ENCODE peak calls at places on chromosome 20, in five cellular contexts. H is CD4-positive, alpha-beta T cell; B is dorsolateral prefrontal cortex; I is PC-9; E is pancreas. N is an unnamed sample.

GRCh38 chr20:41054463-41055230 is 26.0 kb downstream of the TOP1 start:
- DNase-seq in H (no peak), B (no peak), I (no peak), E (no peak), N (no peak)

GRCh38 chr20:45407067-45407745 is 883 bp upstream of the DBNDD2 start:
- DNase-seq in H (no peak), B (peak), I (peak), E (no peak), N (peak)

GRCh38 chr20:61588356-61589054 is 336.4 kb downstream of the CDH4 start:
- DNase-seq in H (no peak), B (no peak), I (no peak), E (no peak), N (no peak)

GRCh38 chr20:19901226-19901625 is 115.9 kb upstream of the NAA20 start:
- DNase-seq in H (no peak), B (no peak), I (no peak), E (no peak), N (no peak)

GRCh38 chr20:2093200-2093781 is 8.3 kb upstream of the STK35 start:
- DNase-seq in H (no peak), B (no peak), I (peak), E (no peak), N (peak)

GRCh38 chr20:11178946-11179654 is 505.3 kb upstream of the JAG1 start:
- DNase-seq in H (no peak), B (no peak), I (peak), E (no peak), N (peak)

GRCh38 chr20:44208770-44209169 is 1.8 kb downstream of the OSER1 start:
- DNase-seq in H (no peak), B (no peak), I (no peak), E (no peak), N (no peak)

GRCh38 chr20:37385659-37386504 is 39.9 kb downstream of the SRC start:
- DNase-seq in H (no peak), B (no peak), I (no peak), E (no peak), N (no peak)

GRCh38 chr20:50273601-50274491 is 83.2 kb downstream of the CEBPB start:
- DNase-seq in H (no peak), B (no peak), I (no peak), E (no peak), N (no peak)

GRCh38 chr20:64119301-64119680 is 11.9 kb upstream of the NPBWR2 start:
- DNase-seq in H (no peak), B (no peak), I (no peak), E (no peak), N (no peak)

GRCh38 chr20:38109025-38109541 is 56.0 kb downstream of the TGM2 start:
- DNase-seq in H (no peak), B (no peak), I (no peak), E (no peak), N (no peak)

GRCh38 chr20:1805816-1806215 is 89.4 kb upstream of the SIRPA start:
- DNase-seq in H (no peak), B (no peak), I (no peak), E (no peak), N (no peak)

GRCh38 chr20:9617940-9618339 is 103.5 kb downstream of the LAMP5 start:
- DNase-seq in H (no peak), B (peak), I (peak), E (peak), N (peak)

GRCh38 chr20:44728835-44729342 is 13.7 kb downstream of the CCN5 start:
- DNase-seq in H (no peak), B (no peak), I (peak), E (peak), N (peak)

GRCh38 chr20:43949741-43950618 is 35.3 kb downstream of the TOX2 start:
- DNase-seq in H (peak), B (no peak), I (peak), E (no peak), N (no peak)

GRCh38 chr20:36777152-36777551 is 3.6 kb upstream of the DSN1 start:
- DNase-seq in H (no peak), B (no peak), I (no peak), E (no peak), N (no peak)

GRCh38 chr20:32977281-32978008 is 26.8 kb downstream of the SUN5 start:
- DNase-seq in H (no peak), B (no peak), I (no peak), E (no peak), N (no peak)

DNA sequence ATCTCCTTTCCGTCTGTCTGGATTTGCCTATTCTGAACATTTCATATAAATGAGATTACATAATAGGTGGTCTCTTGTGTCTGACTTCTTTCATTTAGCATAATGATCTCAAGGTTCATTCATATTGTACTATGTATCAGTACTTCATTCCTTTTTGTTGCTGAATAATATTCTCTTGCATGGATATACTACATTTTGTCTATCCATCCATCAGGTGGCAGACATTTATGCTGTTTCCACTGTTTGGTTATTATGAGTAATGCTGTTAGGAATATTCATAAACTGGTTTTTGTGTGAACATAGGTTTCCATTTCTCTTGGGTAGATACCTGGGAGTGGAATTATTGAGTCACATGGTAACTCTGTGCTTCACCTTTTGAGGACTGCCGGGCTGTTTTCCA is 148.2 kb upstream of the PMEPA1 start:
- DNase-seq in H (no peak), B (no peak), I (no peak), E (no peak), N (no peak)
- TF ChIP-seq CTCF in H (no peak), B (no peak), I (no peak), E (no peak), N (no peak)

GRCh38 chr20:55394592-55394991 is 610.7 kb downstream of the CBLN4 start:
- DNase-seq in H (no peak), B (no peak), I (no peak), E (no peak), N (peak)

GRCh38 chr20:55386686-55387085 is 618.6 kb downstream of the CBLN4 start:
- DNase-seq in H (no peak), B (no peak), I (no peak), E (no peak), N (peak)

DNA sequence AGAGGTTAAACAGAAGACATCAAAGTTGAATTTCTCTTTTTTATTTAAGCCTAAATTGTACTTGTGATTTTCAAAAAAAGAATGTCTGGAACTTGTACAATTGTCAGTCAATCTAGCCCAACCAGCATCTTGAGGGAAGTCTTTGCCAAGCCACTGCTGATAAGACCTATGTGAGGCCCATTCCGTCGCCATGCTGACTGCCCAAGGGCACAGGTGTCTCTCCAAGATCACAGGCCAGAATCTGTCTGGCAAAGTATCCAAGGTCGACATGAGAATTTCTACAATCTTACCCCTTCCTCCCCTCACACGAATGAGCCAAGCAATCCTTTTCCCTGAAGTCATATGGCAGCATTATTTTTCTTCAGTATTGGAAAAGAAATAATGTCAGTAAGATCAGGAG is 614.5 kb downstream of the CBLN4 start:
- DNase-seq in H (no peak), B (no peak), I (no peak), E (no peak), N (no peak)
- H3K27ac ChIP-seq in H (no peak), B (no peak), I (no peak), E (no peak), N (no peak)

DNA sequence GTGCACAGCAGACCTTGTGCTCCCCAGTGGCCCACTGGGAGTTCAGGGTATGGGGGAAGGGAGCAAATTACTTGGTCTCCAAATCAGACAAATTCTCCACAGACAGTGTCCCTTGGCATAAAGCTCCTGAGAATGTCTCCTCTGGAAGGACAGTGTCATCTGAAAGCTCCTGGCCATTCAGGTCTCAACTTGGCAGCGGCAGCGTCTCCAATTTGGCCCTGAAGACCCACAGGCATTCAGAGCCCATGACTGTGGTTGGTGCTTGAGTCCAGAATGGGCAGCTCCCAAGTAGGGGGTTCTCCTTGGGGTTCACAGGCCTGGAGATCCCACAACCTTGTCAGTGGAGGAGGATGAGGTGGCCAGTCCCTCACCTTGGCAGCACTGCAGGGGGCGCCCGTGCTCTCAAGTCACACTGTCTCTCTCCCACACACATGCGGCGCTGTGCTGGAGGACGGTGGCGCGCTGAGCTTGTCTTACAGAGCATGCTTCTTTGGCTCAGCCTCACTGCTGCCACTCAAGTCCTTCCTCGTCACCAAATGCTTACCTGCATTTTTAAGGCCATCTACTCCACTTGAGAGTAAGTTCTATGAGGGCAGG is 20.7 kb downstream of the DYNLRB1 start:
- DNase-seq in H (no peak), B (peak), I (no peak), E (peak), N (no peak)
- TF ChIP-seq CTCF in H (peak), B (peak), I (no peak), E (no peak), N (no peak)

DNA sequence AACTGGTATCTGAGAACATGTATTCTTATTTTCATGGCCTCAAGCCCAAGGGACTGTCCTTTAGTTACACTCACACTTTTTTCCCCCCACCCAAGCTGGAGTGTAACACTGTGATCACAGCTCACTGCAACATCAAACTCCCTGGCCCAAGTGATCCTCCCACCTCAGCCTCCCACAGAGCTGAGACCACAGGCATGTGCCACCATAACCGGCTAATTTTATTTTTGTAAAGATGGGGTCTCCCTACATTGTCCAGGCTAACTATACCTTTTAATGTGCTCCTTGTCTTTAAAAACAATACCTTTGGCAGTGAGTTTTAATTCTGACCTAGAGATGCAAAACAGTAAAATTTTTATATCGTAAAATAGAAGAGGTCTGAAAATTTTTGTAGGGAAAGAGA is 48.2 kb upstream of the FAM83C start:
- DNase-seq in H (no peak), B (no peak), I (no peak), E (no peak), N (no peak)
- H3K27ac ChIP-seq in H (no peak), B (no peak), I (no peak), E (no peak), N (no peak)

GRCh38 chr20:53598140-53599038 is 4.8 kb upstream of the ZNF217 start:
- DNase-seq in H (no peak), B (no peak), I (no peak), E (peak), N (no peak)

GRCh38 chr20:53597521-53598120 is 4.0 kb upstream of the ZNF217 start:
- DNase-seq in H (no peak), B (no peak), I (no peak), E (peak), N (no peak)

GRCh38 chr20:53597085-53597482 is 3.4 kb upstream of the ZNF217 start:
- DNase-seq in H (no peak), B (no peak), I (no peak), E (peak), N (no peak)

GRCh38 chr20:53595018-53595378 is 1.4 kb upstream of the ZNF217 start:
- DNase-seq in H (no peak), B (no peak), I (no peak), E (no peak), N (no peak)

DNA sequence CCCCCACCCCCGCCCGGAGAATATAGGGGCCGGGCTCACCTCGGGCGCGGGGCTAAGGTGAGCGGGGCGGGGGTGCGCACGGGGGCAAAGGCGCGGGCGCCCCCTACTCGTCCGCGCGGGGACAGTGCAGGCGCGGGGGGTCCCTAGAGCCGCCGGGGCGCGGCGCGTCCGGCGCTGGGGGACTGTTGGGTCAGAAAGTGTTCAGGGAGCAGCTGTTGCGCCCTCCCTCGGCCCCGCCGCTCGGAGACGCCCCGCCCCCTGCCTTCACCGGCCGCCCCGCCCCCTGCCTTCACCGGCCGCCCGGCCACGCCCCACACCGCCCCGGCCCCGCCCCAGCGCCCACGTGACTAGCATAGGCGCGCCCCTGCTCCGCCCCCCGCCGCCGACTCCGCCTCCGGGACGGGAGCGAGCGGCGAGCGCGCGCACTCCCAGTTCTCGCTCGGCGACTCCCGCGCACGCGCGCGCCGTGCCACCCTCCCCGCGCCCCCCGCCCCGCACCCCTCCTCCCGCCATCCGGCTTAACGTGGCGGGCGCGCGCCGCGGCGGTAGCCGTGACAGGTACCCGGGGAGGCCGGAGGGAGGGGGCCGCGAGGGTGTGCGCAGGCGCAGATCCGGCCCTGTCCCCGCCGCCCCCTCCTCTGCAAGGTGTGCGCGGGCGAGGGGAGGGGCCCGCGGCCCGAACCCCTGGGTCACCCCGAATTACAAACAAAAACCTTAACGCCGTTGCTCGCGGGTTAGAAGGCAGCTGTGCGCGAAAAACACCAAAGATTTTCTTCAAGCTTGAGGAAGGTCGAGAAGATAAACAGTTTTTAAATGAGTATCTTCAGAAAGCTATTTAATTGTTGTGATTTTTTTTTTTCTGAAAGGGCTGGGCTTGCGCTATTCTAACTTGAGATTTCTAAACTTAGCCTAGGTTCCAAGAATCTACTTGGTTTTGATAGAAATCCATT is 704 bp upstream of the ZNF217 start:
- DNase-seq in H (peak), B (peak), I (peak), E (peak), N (peak)
- TF ChIP-seq CTCF in H (no peak), B (peak), I (no peak), E (no peak), N (no peak)

GRCh38 chr20:6007094-6007528 is 46.7 kb downstream of the LRRN4 start:
- DNase-seq in H (no peak), B (no peak), I (peak), E (no peak), N (no peak)

GRCh38 chr20:6012166-6012565 is 41.7 kb downstream of the LRRN4 start:
- DNase-seq in H (no peak), B (no peak), I (no peak), E (no peak), N (no peak)

GRCh38 chr20:6007529-6008103 is 46.2 kb downstream of the LRRN4 start:
- DNase-seq in H (no peak), B (no peak), I (no peak), E (no peak), N (no peak)

GRCh38 chr20:6006603-6006949 is 47.3 kb downstream of the LRRN4 start:
- DNase-seq in H (no peak), B (no peak), I (no peak), E (no peak), N (no peak)

DNA sequence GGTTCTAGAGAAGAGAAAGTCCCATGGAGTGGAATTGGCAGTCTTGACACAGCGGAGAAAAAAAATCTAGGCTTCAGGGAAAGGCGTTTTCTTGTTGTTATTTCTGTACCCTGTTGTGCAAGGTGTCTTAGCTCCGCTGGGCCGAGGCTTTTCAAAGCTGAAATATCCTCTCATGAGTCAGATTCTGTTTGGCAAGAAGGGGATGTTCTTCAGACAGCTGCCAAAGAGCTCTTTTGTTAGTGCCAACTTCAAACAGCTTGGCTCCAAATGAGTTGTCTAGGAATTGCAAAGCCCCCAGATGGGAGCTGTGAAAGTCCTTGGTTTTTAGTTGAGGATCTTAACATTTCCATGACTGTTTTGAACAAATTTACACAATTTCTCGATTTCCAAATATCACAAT is 45.6 kb downstream of the LRRN4 start:
- DNase-seq in H (no peak), B (no peak), I (peak), E (peak), N (peak)
- H3K27ac ChIP-seq in H (no peak), B (peak), I (no peak), E (no peak), N (no peak)

DNA sequence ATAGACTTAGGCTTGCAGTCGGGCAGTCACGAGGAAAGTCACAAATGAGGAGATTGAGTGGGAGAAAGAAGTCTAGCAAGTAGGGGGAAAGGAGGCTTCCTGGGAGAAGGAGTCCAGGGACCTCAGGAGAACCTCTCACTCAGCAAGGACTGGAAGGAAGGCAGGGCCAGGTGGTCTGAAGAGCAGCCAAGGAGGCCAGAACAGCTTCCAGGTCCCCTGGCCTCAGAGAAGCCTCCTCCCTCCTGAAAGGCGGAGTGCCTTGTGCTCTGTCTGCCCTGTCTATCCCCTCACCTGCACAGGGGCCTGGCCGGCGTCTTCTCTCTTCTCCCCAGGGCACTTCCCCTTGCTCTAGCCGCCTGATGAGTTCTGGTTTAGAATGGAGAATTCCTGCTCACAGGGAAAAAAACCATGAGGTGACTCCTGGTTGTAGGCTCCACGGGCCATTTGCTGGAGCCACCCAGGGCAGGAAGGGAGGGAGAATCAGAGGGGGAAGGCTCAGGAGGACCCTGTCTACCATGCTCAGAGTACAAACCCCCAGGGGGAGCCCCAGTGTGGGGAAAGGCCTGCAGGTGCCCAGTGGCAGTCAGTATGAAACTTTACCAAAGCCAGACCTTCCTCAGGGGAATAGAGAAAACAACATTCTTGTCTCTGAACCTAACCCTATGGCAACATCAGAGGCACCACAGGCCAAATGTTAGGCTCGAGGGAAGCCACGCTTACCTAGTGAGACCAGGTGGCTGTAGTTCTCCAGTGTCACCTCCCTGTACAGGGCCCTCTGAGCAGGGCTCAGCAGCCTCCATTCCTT is 11.2 kb downstream of the ZNF337 start:
- DNase-seq in H (no peak), B (peak), I (no peak), E (no peak), N (no peak)
- TF ChIP-seq CTCF in H (no peak), B (no peak), I (no peak), E (no peak), N (no peak)